ENCODE peak calls at places on chromosome 19, in five cellular contexts. One of them, this sample, is unnamed.

GRCh38 chr19:35347930-35348298 is 212 bp downstream of the FFAR1 start:
- DNase-seq in activated B cell treated with CpG ODN at 0.5 μM for 24 hours: peak; percentile 47
- DNase-seq in Peyer's patch: peak; percentile 11
- DNase-seq in left lung: no peak
- DNase-seq in AG04450: no peak
- DNase-seq in this sample: no peak

GRCh38 chr19:43624933-43625332 is 5.5 kb upstream of the ZNF428 start:
- DNase-seq in Peyer's patch: peak; percentile 85
- DNase-seq in left lung: peak; percentile 57
- DNase-seq in activated B cell treated with CpG ODN at 0.5 μM for 24 hours: peak; percentile 59
- DNase-seq in AG04450: no peak
- DNase-seq in this sample: peak; percentile 88

GRCh38 chr19:44112802-44113137 is 429 bp upstream of the ZNF225 start:
- DNase-seq in Peyer's patch: no peak
- DNase-seq in activated B cell treated with CpG ODN at 0.5 μM for 24 hours: no peak
- DNase-seq in left lung: no peak
- DNase-seq in AG04450: no peak
- DNase-seq in this sample: no peak

GRCh38 chr19:495440-496332 is 600 bp upstream of the MADCAM1 start:
- DNase-seq in left lung: no peak
- DNase-seq in activated B cell treated with CpG ODN at 0.5 μM for 24 hours: no peak
- DNase-seq in Peyer's patch: peak; percentile 67
- DNase-seq in AG04450: no peak
- DNase-seq in this sample: peak; percentile 79

GRCh38 chr19:30222428-30222873 is 149.7 kb upstream of the ZNF536 start:
- DNase-seq in Peyer's patch: no peak
- DNase-seq in left lung: no peak
- DNase-seq in AG04450: no peak
- DNase-seq in activated B cell treated with CpG ODN at 0.5 μM for 24 hours: no peak
- DNase-seq in this sample: peak; percentile 76

GRCh38 chr19:44988896-44989563 is 12.2 kb upstream of the RELB start:
- DNase-seq in Peyer's patch: peak; percentile 81
- DNase-seq in AG04450: peak; percentile 8
- DNase-seq in activated B cell treated with CpG ODN at 0.5 μM for 24 hours: peak; percentile 57
- DNase-seq in left lung: peak; percentile 41
- DNase-seq in this sample: peak; percentile 75

GRCh38 chr19:42477933-42478332 is 35.2 kb upstream of the CXCL17 start:
- DNase-seq in activated B cell treated with CpG ODN at 0.5 μM for 24 hours: no peak
- DNase-seq in left lung: no peak
- DNase-seq in Peyer's patch: no peak
- DNase-seq in AG04450: no peak
- DNase-seq in this sample: no peak

GRCh38 chr19:3095375-3096191 is 1.4 kb downstream of the GNA11 start:
- DNase-seq in Peyer's patch: peak; percentile 74
- DNase-seq in activated B cell treated with CpG ODN at 0.5 μM for 24 hours: no peak
- DNase-seq in AG04450: no peak
- DNase-seq in left lung: no peak
- DNase-seq in this sample: peak; percentile 56

GRCh38 chr19:1050989-1051788 is 11.3 kb downstream of the ABCA7 start:
- DNase-seq in AG04450: no peak
- DNase-seq in Peyer's patch: no peak
- DNase-seq in left lung: no peak
- DNase-seq in activated B cell treated with CpG ODN at 0.5 μM for 24 hours: no peak
- DNase-seq in this sample: no peak

GRCh38 chr19:46875234-46875633 is 14.4 kb downstream of the ARHGAP35 start:
- DNase-seq in Peyer's patch: no peak
- DNase-seq in activated B cell treated with CpG ODN at 0.5 μM for 24 hours: no peak
- DNase-seq in left lung: no peak
- DNase-seq in AG04450: no peak
- DNase-seq in this sample: no peak

GRCh38 chr19:37077615-37077928 is 661 bp upstream of the ZNF420 start:
- DNase-seq in activated B cell treated with CpG ODN at 0.5 μM for 24 hours: no peak
- DNase-seq in left lung: no peak
- DNase-seq in AG04450: no peak
- DNase-seq in Peyer's patch: no peak
- DNase-seq in this sample: no peak

GRCh38 chr19:40623403-40624239 is 22.5 kb downstream of the LTBP4 start:
- DNase-seq in left lung: no peak
- DNase-seq in Peyer's patch: peak; percentile 87
- DNase-seq in activated B cell treated with CpG ODN at 0.5 μM for 24 hours: no peak
- DNase-seq in AG04450: no peak
- DNase-seq in this sample: no peak

GRCh38 chr19:4066176-4066606 is 508 bp downstream of the ZBTB7A start:
- DNase-seq in AG04450: no peak
- DNase-seq in left lung: peak; percentile 73
- DNase-seq in activated B cell treated with CpG ODN at 0.5 μM for 24 hours: peak; percentile 52
- DNase-seq in Peyer's patch: peak; percentile 71
- DNase-seq in this sample: peak; percentile 33

GRCh38 chr19:35716735-35716984 is 1.1 kb upstream of the KMT2B start:
- DNase-seq in left lung: no peak
- DNase-seq in Peyer's patch: no peak
- DNase-seq in activated B cell treated with CpG ODN at 0.5 μM for 24 hours: peak; percentile 71
- DNase-seq in AG04450: no peak
- DNase-seq in this sample: no peak

GRCh38 chr19:56476671-56477428 is at the start of gene ZNF667:
- DNase-seq in AG04450: no peak
- DNase-seq in Peyer's patch: no peak
- DNase-seq in left lung: no peak
- DNase-seq in activated B cell treated with CpG ODN at 0.5 μM for 24 hours: peak; percentile 30
- DNase-seq in this sample: no peak

GRCh38 chr19:1510807-1511206 is 2.0 kb downstream of the ADAMTSL5 start:
- DNase-seq in left lung: no peak
- DNase-seq in Peyer's patch: no peak
- DNase-seq in activated B cell treated with CpG ODN at 0.5 μM for 24 hours: no peak
- DNase-seq in AG04450: no peak
- DNase-seq in this sample: no peak

GRCh38 chr19:45882652-45883585 is 3.0 kb downstream of the IRF2BP1 start:
- DNase-seq in activated B cell treated with CpG ODN at 0.5 μM for 24 hours: peak; percentile 76
- DNase-seq in AG04450: peak; percentile 60
- DNase-seq in left lung: peak; percentile 82
- DNase-seq in Peyer's patch: peak; percentile 94
- DNase-seq in this sample: peak; percentile 94

GRCh38 chr19:3699071-3699740 is 1.1 kb downstream of the PIP5K1C start:
- DNase-seq in Peyer's patch: no peak
- DNase-seq in AG04450: no peak
- DNase-seq in activated B cell treated with CpG ODN at 0.5 μM for 24 hours: peak; percentile 31
- DNase-seq in left lung: peak; percentile 60
- DNase-seq in this sample: no peak

GRCh38 chr19:55777528-55777927 is 8.6 kb downstream of the RFPL4AL1 start:
- DNase-seq in Peyer's patch: no peak
- DNase-seq in AG04450: no peak
- DNase-seq in activated B cell treated with CpG ODN at 0.5 μM for 24 hours: no peak
- DNase-seq in left lung: no peak
- DNase-seq in this sample: no peak

GRCh38 chr19:2887391-2887914 is 13.3 kb upstream of the ZNF57 start:
- DNase-seq in Peyer's patch: no peak
- DNase-seq in activated B cell treated with CpG ODN at 0.5 μM for 24 hours: peak; percentile 20
- DNase-seq in left lung: no peak
- DNase-seq in AG04450: peak; percentile 27
- DNase-seq in this sample: peak; percentile 7

GRCh38 chr19:46351241-46352041 is 4.6 kb downstream of the PPP5C start:
- DNase-seq in Peyer's patch: no peak
- DNase-seq in activated B cell treated with CpG ODN at 0.5 μM for 24 hours: no peak
- DNase-seq in AG04450: no peak
- DNase-seq in left lung: peak; percentile 84
- DNase-seq in this sample: no peak

GRCh38 chr19:14476663-14477401 is 1.7 kb upstream of the PTGER1 start:
- DNase-seq in AG04450: peak; percentile 41
- DNase-seq in Peyer's patch: no peak
- DNase-seq in left lung: no peak
- DNase-seq in activated B cell treated with CpG ODN at 0.5 μM for 24 hours: no peak
- DNase-seq in this sample: no peak

GRCh38 chr19:35038623-35039512 is 2.7 kb upstream of the HPN start:
- DNase-seq in Peyer's patch: no peak
- DNase-seq in AG04450: no peak
- DNase-seq in activated B cell treated with CpG ODN at 0.5 μM for 24 hours: no peak
- DNase-seq in left lung: no peak
- DNase-seq in this sample: no peak

GRCh38 chr19:21835429-21835809 is 563 bp downstream of the ZNF43 start:
- DNase-seq in Peyer's patch: no peak
- DNase-seq in AG04450: no peak
- DNase-seq in left lung: peak; percentile 33
- DNase-seq in activated B cell treated with CpG ODN at 0.5 μM for 24 hours: no peak
- DNase-seq in this sample: no peak

GRCh38 chr19:3665681-3666544 is 34.4 kb downstream of the PIP5K1C start:
- DNase-seq in activated B cell treated with CpG ODN at 0.5 μM for 24 hours: peak; percentile 83
- DNase-seq in left lung: peak; percentile 66
- DNase-seq in AG04450: no peak
- DNase-seq in Peyer's patch: peak; percentile 83
- DNase-seq in this sample: peak; percentile 76

GRCh38 chr19:55493650-55494171 is 5.5 kb downstream of the SSC5D start:
- DNase-seq in activated B cell treated with CpG ODN at 0.5 μM for 24 hours: no peak
- DNase-seq in AG04450: no peak
- DNase-seq in left lung: no peak
- DNase-seq in Peyer's patch: no peak
- DNase-seq in this sample: no peak

GRCh38 chr19:37221136-37221535 is 3.1 kb downstream of the ZNF383 start:
- DNase-seq in left lung: no peak
- DNase-seq in activated B cell treated with CpG ODN at 0.5 μM for 24 hours: no peak
- DNase-seq in Peyer's patch: no peak
- DNase-seq in AG04450: no peak
- DNase-seq in this sample: no peak

GRCh38 chr19:55442372-55443044 is 592 bp downstream of the SHISA7 start:
- DNase-seq in left lung: no peak
- DNase-seq in activated B cell treated with CpG ODN at 0.5 μM for 24 hours: no peak
- DNase-seq in AG04450: no peak
- DNase-seq in Peyer's patch: no peak
- DNase-seq in this sample: no peak

GRCh38 chr19:46426035-46426505 is 2.7 kb downstream of the PNMA8C start:
- DNase-seq in AG04450: no peak
- DNase-seq in activated B cell treated with CpG ODN at 0.5 μM for 24 hours: no peak
- DNase-seq in left lung: no peak
- DNase-seq in Peyer's patch: no peak
- DNase-seq in this sample: no peak

GRCh38 chr19:342128-342455 is 2.5 kb downstream of the MIER2 start:
- DNase-seq in AG04450: no peak
- DNase-seq in activated B cell treated with CpG ODN at 0.5 μM for 24 hours: no peak
- DNase-seq in left lung: no peak
- DNase-seq in Peyer's patch: no peak
- DNase-seq in this sample: no peak

GRCh38 chr19:57099199-57099661 is 20.6 kb upstream of the USP29 start:
- DNase-seq in Peyer's patch: no peak
- DNase-seq in activated B cell treated with CpG ODN at 0.5 μM for 24 hours: peak; percentile 52
- DNase-seq in AG04450: no peak
- DNase-seq in left lung: peak; percentile 62
- DNase-seq in this sample: peak; percentile 26

GRCh38 chr19:19662866-19663291 is 597 bp downstream of the ATP13A1 start:
- DNase-seq in left lung: no peak
- DNase-seq in Peyer's patch: no peak
- DNase-seq in AG04450: no peak
- DNase-seq in activated B cell treated with CpG ODN at 0.5 μM for 24 hours: no peak
- DNase-seq in this sample: peak; percentile 37

GRCh38 chr19:1528596-1529429 is 4.9 kb downstream of the PLK5 start:
- DNase-seq in activated B cell treated with CpG ODN at 0.5 μM for 24 hours: no peak
- DNase-seq in Peyer's patch: no peak
- DNase-seq in AG04450: no peak
- DNase-seq in left lung: no peak
- DNase-seq in this sample: no peak

GRCh38 chr19:48844472-48844871 is 8.2 kb upstream of the HSD17B14 start:
- DNase-seq in activated B cell treated with CpG ODN at 0.5 μM for 24 hours: no peak
- DNase-seq in Peyer's patch: no peak
- DNase-seq in left lung: no peak
- DNase-seq in AG04450: peak; percentile 16
- DNase-seq in this sample: no peak
- TF ChIP-seq CTCF in activated B cell treated with CpG ODN at 0.5 μM for 24 hours: no peak
- TF ChIP-seq CTCF in Peyer's patch: no peak
- TF ChIP-seq CTCF in left lung: no peak
- TF ChIP-seq CTCF in AG04450: peak; percentile 27
- TF ChIP-seq CTCF in this sample: no peak

GRCh38 chr19:32318884-32319520 is 26.4 kb upstream of the ZNF507 start:
- DNase-seq in left lung: no peak
- DNase-seq in AG04450: no peak
- DNase-seq in Peyer's patch: no peak
- DNase-seq in activated B cell treated with CpG ODN at 0.5 μM for 24 hours: no peak
- DNase-seq in this sample: peak; percentile 53
- TF ChIP-seq CTCF in left lung: no peak
- TF ChIP-seq CTCF in AG04450: no peak
- TF ChIP-seq CTCF in Peyer's patch: no peak
- TF ChIP-seq CTCF in activated B cell treated with CpG ODN at 0.5 μM for 24 hours: no peak
- TF ChIP-seq CTCF in this sample: no peak

GRCh38 chr19:10230904-10231623 is at the start of gene S1PR2:
- DNase-seq in left lung: peak; percentile 84
- DNase-seq in AG04450: peak; percentile 49
- DNase-seq in activated B cell treated with CpG ODN at 0.5 μM for 24 hours: peak; percentile 64
- DNase-seq in Peyer's patch: peak; percentile 72
- DNase-seq in this sample: peak; percentile 82
- TF ChIP-seq CTCF in left lung: no peak
- TF ChIP-seq CTCF in AG04450: no peak
- TF ChIP-seq CTCF in activated B cell treated with CpG ODN at 0.5 μM for 24 hours: no peak
- TF ChIP-seq CTCF in Peyer's patch: no peak
- TF ChIP-seq CTCF in this sample: no peak

GRCh38 chr19:12937243-12938053 is 961 bp upstream of the CALR start:
- DNase-seq in left lung: peak; percentile 83
- DNase-seq in AG04450: no peak
- DNase-seq in Peyer's patch: no peak
- DNase-seq in activated B cell treated with CpG ODN at 0.5 μM for 24 hours: no peak
- DNase-seq in this sample: peak; percentile 49

GRCh38 chr19:12939908-12940533 is 1.6 kb downstream of the CALR start:
- DNase-seq in activated B cell treated with CpG ODN at 0.5 μM for 24 hours: no peak
- DNase-seq in left lung: no peak
- DNase-seq in AG04450: no peak
- DNase-seq in Peyer's patch: no peak
- DNase-seq in this sample: no peak

GRCh38 chr19:12939292-12939606 is 840 bp downstream of the CALR start:
- DNase-seq in Peyer's patch: no peak
- DNase-seq in activated B cell treated with CpG ODN at 0.5 μM for 24 hours: no peak
- DNase-seq in AG04450: no peak
- DNase-seq in left lung: no peak
- DNase-seq in this sample: no peak

GRCh38 chr19:12938054-12938535 is 314 bp upstream of the CALR start:
- DNase-seq in Peyer's patch: peak; percentile 98
- DNase-seq in activated B cell treated with CpG ODN at 0.5 μM for 24 hours: peak; percentile 96
- DNase-seq in AG04450: peak; percentile 99
- DNase-seq in left lung: peak; percentile 99
- DNase-seq in this sample: peak; percentile 97

DNA sequence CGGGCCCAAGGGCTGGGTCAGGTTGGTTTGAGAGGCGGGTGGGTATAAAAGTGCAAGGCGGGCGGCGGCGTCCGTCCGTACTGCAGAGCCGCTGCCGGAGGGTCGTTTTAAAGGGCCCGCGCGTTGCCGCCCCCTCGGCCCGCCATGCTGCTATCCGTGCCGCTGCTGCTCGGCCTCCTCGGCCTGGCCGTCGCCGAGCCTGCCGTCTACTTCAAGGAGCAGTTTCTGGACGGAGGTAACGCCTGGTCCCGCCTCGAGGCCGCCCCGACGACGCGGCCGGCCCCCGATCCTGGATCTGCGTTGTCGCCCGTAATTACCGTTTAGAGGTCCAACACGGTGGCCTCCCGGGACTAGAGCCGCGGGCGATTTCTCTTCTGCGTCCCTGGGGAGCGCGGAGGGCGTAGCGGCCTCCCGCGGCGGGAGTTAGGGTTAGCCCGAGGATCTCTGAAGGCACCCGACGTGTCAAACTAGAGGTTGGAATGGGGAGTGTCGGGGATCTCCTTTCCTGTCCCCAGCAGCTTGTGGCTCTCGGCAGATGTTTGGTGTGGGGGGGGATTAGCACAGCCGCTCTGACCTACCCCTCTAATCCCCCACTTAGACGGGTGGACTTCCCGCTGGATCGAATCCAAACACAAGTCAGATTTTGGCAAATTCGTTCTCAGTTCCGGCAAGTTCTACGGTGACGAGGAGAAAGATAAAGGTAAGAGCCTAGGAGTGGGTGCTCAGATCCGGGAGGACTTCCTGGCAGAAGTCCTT is at the start of gene CALR:
- DNase-seq in left lung: no peak
- DNase-seq in AG04450: no peak
- DNase-seq in activated B cell treated with CpG ODN at 0.5 μM for 24 hours: no peak
- DNase-seq in Peyer's patch: no peak
- DNase-seq in this sample: no peak
- TF ChIP-seq CTCF in left lung: peak; percentile 9
- TF ChIP-seq CTCF in AG04450: no peak
- TF ChIP-seq CTCF in activated B cell treated with CpG ODN at 0.5 μM for 24 hours: no peak
- TF ChIP-seq CTCF in Peyer's patch: no peak
- TF ChIP-seq CTCF in this sample: no peak

This sample was measured in endothelial cell.